ENCODE peak calls at places on chromosomes 1 and 21, in five cellular contexts. J, Q, G, O and Y are unnamed samples.

GRCh38 chr1:19260211-19261138 is 8.9 kb downstream of the MRTO4 start:
- DNase-seq in J (peak), G (peak), Q (peak), O (peak), Y (no peak)

GRCh38 chr1:22341791-22342605 is 109.7 kb upstream of the ZBTB40 start:
- DNase-seq in J (peak), O (peak), G (no peak), Q (peak), Y (no peak)

GRCh38 chr1:101820080-101820479 is 176.6 kb downstream of the OLFM3 start:
- DNase-seq in Q (no peak), G (no peak), O (peak), J (peak), Y (no peak)

GRCh38 chr1:92968138-92969032 is 7.1 kb upstream of the DIPK1A start:
- DNase-seq in Q (no peak), G (no peak), J (no peak), O (peak), Y (no peak)

GRCh38 chr1:78303620-78304019 is 187.2 kb upstream of the PTGFR start:
- DNase-seq in G (no peak), J (peak), O (peak), Q (peak), Y (no peak)

GRCh38 chr1:100799548-100799947 is 80.0 kb downstream of the VCAM1 start:
- DNase-seq in Q (no peak), O (no peak), G (no peak), J (no peak), Y (no peak)

GRCh38 chr1:7589774-7590425 is 181.2 kb upstream of the VAMP3 start:
- DNase-seq in O (no peak), Q (no peak), G (no peak), J (peak), Y (no peak)

GRCh38 chr1:212918751-212919150 is 31.6 kb upstream of the VASH2 start:
- DNase-seq in G (no peak), Q (no peak), J (no peak), O (no peak), Y (no peak)

GRCh38 chr1:39576016-39576657 is 453 bp downstream of the PABPC4 start:
- DNase-seq in G (peak), Q (peak), J (no peak), O (peak), Y (peak)

GRCh38 chr1:223712856-223713494 is 636 bp downstream of the CAPN2 start:
- DNase-seq in O (no peak), Q (peak), J (no peak), G (peak), Y (no peak)

GRCh38 chr1:219581344-219581743 is 31.6 kb downstream of the ZC3H11B start:
- DNase-seq in J (no peak), G (no peak), Q (no peak), O (peak), Y (no peak)

GRCh38 chr1:44016875-44017400 is 14.3 kb downstream of the SLC6A9 start:
- DNase-seq in J (no peak), O (no peak), Q (no peak), G (no peak), Y (no peak)

GRCh38 chr21:24023402-24023801 is 1583.9 kb downstream of the MRPL39 start:
- DNase-seq in G (no peak), O (no peak), Q (no peak), J (peak), Y (no peak)

GRCh38 chr1:162175393-162175792 is 105.9 kb downstream of the NOS1AP start:
- DNase-seq in Q (no peak), O (peak), G (no peak), J (no peak), Y (no peak)

GRCh38 chr1:226880372-226881287 is 10.2 kb downstream of the PSEN2 start:
- DNase-seq in J (no peak), Q (no peak), O (no peak), G (no peak), Y (no peak)

GRCh38 chr1:93908394-93909145 is 660 bp downstream of the GCLM start:
- DNase-seq in Q (peak), G (peak), J (no peak), O (peak), Y (peak)

GRCh38 chr1:32627596-32628162 is 22.7 kb downstream of the ZBTB8OS start:
- DNase-seq in J (no peak), Q (peak), G (no peak), O (no peak), Y (no peak)

GRCh38 chr1:81954388-81955023 is 153.8 kb downstream of the ADGRL2 start:
- DNase-seq in O (no peak), Q (no peak), J (no peak), G (no peak), Y (no peak)

GRCh38 chr1:209876091-209876800 is 48.5 kb downstream of the UTP25 start:
- DNase-seq in O (no peak), Q (no peak), G (no peak), J (no peak), Y (no peak)

GRCh38 chr1:235790123-235790522 is 76.6 kb downstream of the LYST start:
- DNase-seq in Q (no peak), G (no peak), J (no peak), O (no peak), Y (no peak)

GRCh38 chr1:192610114-192610958 is 25.6 kb upstream of the RGS13 start:
- DNase-seq in Q (no peak), G (no peak), O (peak), J (peak), Y (no peak)

GRCh38 chr1:234604726-234605492 is 5.1 kb downstream of the IRF2BP2 start:
- DNase-seq in O (peak), Q (no peak), J (peak), G (peak), Y (no peak)

GRCh38 chr1:22105611-22106207 is 37.2 kb downstream of the WNT4 start:
- DNase-seq in J (peak), G (peak), Q (no peak), O (peak), Y (no peak)

GRCh38 chr1:105442901-105443300 is 1613.6 kb upstream of the PRMT6 start:
- DNase-seq in Q (no peak), J (no peak), G (no peak), O (no peak), Y (no peak)

GRCh38 chr1:195053478-195053877 is 1554.8 kb downstream of the KCNT2 start:
- DNase-seq in O (no peak), Q (no peak), J (peak), G (no peak), Y (no peak)

GRCh38 chr1:6448749-6449631 is 17.0 kb downstream of the TNFRSF25 start:
- DNase-seq in J (no peak), O (no peak), G (peak), Q (peak), Y (peak)

GRCh38 chr1:6446665-6447015 is 19.3 kb downstream of the TNFRSF25 start:
- DNase-seq in J (no peak), O (no peak), Q (no peak), G (no peak), Y (no peak)

GRCh38 chr1:6447016-6447817 is 18.8 kb downstream of the TNFRSF25 start:
- DNase-seq in G (no peak), O (no peak), Q (peak), J (no peak), Y (peak)

GRCh38 chr1:6450005-6450450 is 15.9 kb downstream of the TNFRSF25 start:
- DNase-seq in J (no peak), O (no peak), G (no peak), Q (no peak), Y (no peak)

DNA sequence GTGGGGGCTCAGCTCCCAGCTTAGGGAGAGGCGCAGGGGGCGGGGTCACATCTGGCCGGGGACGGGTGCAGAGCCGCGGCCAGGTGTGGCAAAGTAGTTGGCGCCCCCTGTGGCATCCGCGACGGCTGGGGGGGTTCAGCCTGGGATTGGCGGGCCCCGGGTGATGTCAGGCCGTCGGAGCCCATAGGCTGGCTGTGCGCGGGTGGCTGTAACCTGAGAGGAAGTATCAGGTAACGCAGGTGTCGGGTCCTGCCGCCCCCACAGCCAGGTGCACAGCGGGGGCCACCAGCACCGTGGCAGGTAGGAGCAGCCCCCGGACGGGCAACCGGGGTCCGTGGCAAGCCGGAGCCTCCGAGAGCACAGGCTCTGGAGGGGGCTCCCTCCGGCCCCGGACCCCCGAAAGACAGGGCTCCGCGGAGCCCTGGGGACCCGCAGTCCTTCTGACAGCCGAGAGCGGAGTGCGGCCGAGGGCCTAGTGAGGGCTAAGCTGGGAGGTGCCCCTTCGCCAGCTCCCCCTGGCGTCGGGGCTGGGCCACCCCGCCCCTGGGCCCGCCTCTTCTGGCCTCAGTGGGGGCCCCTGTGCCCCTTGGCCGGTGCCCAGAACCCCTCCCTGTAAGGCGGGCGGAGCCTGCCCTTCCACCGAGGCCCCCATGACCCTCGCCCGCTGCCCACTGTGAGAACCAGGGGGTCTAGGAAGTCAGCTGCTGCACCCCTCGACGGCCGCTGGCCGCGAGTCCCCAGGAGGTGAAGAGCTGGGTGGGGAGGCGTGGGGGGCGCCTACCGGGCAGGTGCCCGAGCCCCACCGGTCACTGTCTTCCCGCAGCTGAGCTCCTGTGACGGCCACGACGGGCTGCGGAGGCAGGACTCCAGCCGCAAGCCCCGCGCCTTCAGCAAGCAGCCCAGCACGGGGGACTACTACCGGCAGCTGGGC is 17.9 kb downstream of the TNFRSF25 start:
- DNase-seq in J (no peak), O (no peak), Q (peak), G (peak), Y (no peak)
- TF ChIP-seq CTCF in J (no peak), O (no peak), Q (peak), G (peak), Y (peak)

GRCh38 chr21:41868062-41868710 is 11.0 kb downstream of the PRDM15 start:
- DNase-seq in G (no peak), Q (peak), O (no peak), J (peak), Y (no peak)
- TF ChIP-seq CTCF in G (no peak), Q (no peak), O (no peak), J (no peak), Y (no peak)

GRCh38 chr1:20729155-20729931 is 3.2 kb downstream of the SH2D5 start:
- DNase-seq in O (no peak), G (no peak), Q (no peak), J (no peak), Y (no peak)

GRCh38 chr1:20728371-20729154 is 3.9 kb downstream of the SH2D5 start:
- DNase-seq in G (no peak), Q (peak), O (no peak), J (no peak), Y (no peak)

GRCh38 chr1:20731057-20731991 is 1.2 kb downstream of the SH2D5 start:
- DNase-seq in G (no peak), Q (no peak), O (no peak), J (no peak), Y (no peak)

GRCh38 chr1:20730690-20731056 is 1.8 kb downstream of the SH2D5 start:
- DNase-seq in J (no peak), Q (no peak), G (no peak), O (no peak), Y (no peak)

DNA sequence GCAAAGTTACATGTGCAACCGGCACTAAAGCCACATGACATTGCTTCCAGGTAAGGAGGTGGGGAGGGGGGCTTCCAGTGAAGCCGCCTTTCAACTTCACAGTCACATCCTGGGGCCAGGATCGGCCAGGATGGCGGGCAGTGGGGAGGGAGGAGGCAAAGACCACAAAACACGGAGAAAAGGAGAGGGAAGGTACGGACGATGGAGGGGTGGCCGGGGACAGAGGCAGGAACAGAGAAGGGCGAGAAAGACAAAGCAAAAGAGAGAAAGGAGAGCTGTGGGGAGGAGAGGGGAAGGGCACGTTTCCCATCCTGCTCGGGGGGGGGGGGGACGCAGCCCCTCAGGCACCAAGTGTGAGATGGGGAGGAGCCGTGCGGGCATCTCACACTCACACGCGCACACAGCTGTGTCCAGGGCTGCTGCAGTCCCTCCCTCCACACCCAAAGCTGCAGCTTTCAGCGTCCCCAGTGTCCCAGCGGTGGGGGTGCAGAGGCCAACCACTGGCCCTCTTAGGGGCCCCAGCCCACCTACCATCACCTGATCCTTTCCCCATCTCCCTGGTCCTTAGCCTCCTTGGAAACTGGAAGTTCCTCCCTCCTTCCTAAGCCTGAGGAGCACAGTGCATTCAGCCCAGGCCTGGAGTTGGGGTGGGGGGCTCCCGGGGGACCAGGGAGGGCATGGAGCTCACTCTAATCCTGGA is 2.4 kb downstream of the SH2D5 start:
- DNase-seq in G (no peak), Q (peak), J (no peak), O (no peak), Y (no peak)
- TF ChIP-seq CTCF in G (no peak), Q (no peak), J (no peak), O (no peak), Y (no peak)

DNA sequence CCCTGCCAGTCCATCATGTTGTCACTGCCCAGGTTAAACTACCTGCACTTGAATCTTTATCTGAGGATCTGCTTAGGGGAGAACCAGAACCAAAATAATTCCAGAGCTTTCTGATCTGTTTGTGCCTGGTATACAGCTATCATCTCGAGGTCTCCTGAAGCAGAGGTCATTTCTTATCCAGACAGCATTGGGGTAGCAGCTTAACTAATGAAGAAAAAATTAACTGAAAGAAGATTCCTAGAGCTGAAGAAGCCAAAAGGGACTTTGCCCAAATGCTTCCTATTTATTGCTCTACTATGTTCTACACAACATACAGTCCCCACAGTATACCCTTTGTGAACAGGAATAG is 2.7 kb downstream of the NTPCR start:
- DNase-seq in O (no peak), J (no peak), Q (no peak), G (no peak), Y (no peak)
- TF ChIP-seq CTCF in O (no peak), J (no peak), Q (no peak), G (no peak), Y (peak)

GRCh38 chr1:199311478-199312242 is 672.8 kb downstream of the PTPRC start:
- DNase-seq in O (no peak), Q (no peak), G (no peak), J (no peak), Y (no peak)

GRCh38 chr1:199312626-199313025 is 673.8 kb downstream of the PTPRC start:
- DNase-seq in Q (no peak), O (no peak), G (no peak), J (no peak), Y (no peak)

GRCh38 chr1:199308349-199308846 is 669.6 kb downstream of the PTPRC start:
- DNase-seq in Q (no peak), G (no peak), J (no peak), O (no peak), Y (no peak)

GRCh38 chr1:199310701-199311100 is 671.9 kb downstream of the PTPRC start:
- DNase-seq in O (no peak), J (no peak), Q (no peak), G (no peak), Y (no peak)

GRCh38 chr1:199313444-199313843 is 674.6 kb downstream of the PTPRC start:
- DNase-seq in G (no peak), O (peak), J (no peak), Q (no peak), Y (no peak)
- TF ChIP-seq CTCF in G (no peak), O (no peak), J (peak), Q (no peak), Y (no peak)